ENCODE peak calls at places on chromosomes 7 and 10, in seven cellular contexts. One of them, this sample, is unnamed.

GRCh38 chr10:97475936-97476594 is 22.2 kb downstream of the MMS19 start:
- DNase-seq in mesothelial cell of epicardium: no peak
- DNase-seq in left ventricle myocardium inferior: no peak
- DNase-seq in A549: no peak
- DNase-seq in mucosa of descending colon: no peak
- DNase-seq in endothelial cell of umbilical vein: no peak
- DNase-seq in progenitor cell of endocrine pancreas: no peak
- DNase-seq in this sample: no peak

GRCh38 chr10:84196083-84196482 is 1.7 kb downstream of the CDHR1 start:
- DNase-seq in A549: no peak
- DNase-seq in mesothelial cell of epicardium: no peak
- DNase-seq in mucosa of descending colon: no peak
- DNase-seq in endothelial cell of umbilical vein: no peak
- DNase-seq in progenitor cell of endocrine pancreas: no peak
- DNase-seq in left ventricle myocardium inferior: no peak
- DNase-seq in this sample: no peak

GRCh38 chr7:70775570-70776156 is 356.3 kb upstream of the GALNT17 start:
- DNase-seq in left ventricle myocardium inferior: no peak
- DNase-seq in mesothelial cell of epicardium: no peak
- DNase-seq in A549: peak
- DNase-seq in endothelial cell of umbilical vein: no peak
- DNase-seq in mucosa of descending colon: no peak
- DNase-seq in progenitor cell of endocrine pancreas: no peak
- DNase-seq in this sample: no peak

GRCh38 chr10:118790058-118790457 is 35.3 kb upstream of the CACUL1 start:
- DNase-seq in progenitor cell of endocrine pancreas: no peak
- DNase-seq in mesothelial cell of epicardium: no peak
- DNase-seq in endothelial cell of umbilical vein: no peak
- DNase-seq in mucosa of descending colon: no peak
- DNase-seq in left ventricle myocardium inferior: no peak
- DNase-seq in A549: no peak
- DNase-seq in this sample: no peak

GRCh38 chr7:101782886-101783285 is 34.5 kb upstream of the CUX1 start:
- DNase-seq in progenitor cell of endocrine pancreas: no peak
- DNase-seq in mesothelial cell of epicardium: no peak
- DNase-seq in mucosa of descending colon: no peak
- DNase-seq in endothelial cell of umbilical vein: no peak
- DNase-seq in left ventricle myocardium inferior: no peak
- DNase-seq in A549: no peak
- DNase-seq in this sample: no peak

GRCh38 chr10:49228677-49229076 is 40.5 kb upstream of the TMEM273 start:
- DNase-seq in progenitor cell of endocrine pancreas: no peak
- DNase-seq in A549: no peak
- DNase-seq in endothelial cell of umbilical vein: no peak
- DNase-seq in mesothelial cell of epicardium: no peak
- DNase-seq in mucosa of descending colon: no peak
- DNase-seq in left ventricle myocardium inferior: no peak
- DNase-seq in this sample: no peak

GRCh38 chr7:99616359-99617186 is at the start of gene ZSCAN25:
- DNase-seq in mucosa of descending colon: peak
- DNase-seq in left ventricle myocardium inferior: peak
- DNase-seq in A549: peak
- DNase-seq in mesothelial cell of epicardium: peak
- DNase-seq in progenitor cell of endocrine pancreas: peak
- DNase-seq in endothelial cell of umbilical vein: peak
- DNase-seq in this sample: no peak

GRCh38 chr7:100735730-100736129 is 2.3 kb downstream of the ZAN start:
- DNase-seq in mesothelial cell of epicardium: no peak
- DNase-seq in A549: no peak
- DNase-seq in left ventricle myocardium inferior: no peak
- DNase-seq in mucosa of descending colon: no peak
- DNase-seq in endothelial cell of umbilical vein: no peak
- DNase-seq in progenitor cell of endocrine pancreas: no peak
- DNase-seq in this sample: no peak

GRCh38 chr10:43606323-43607198 is at the start of gene ZNF485:
- DNase-seq in progenitor cell of endocrine pancreas: peak
- DNase-seq in left ventricle myocardium inferior: peak
- DNase-seq in A549: peak
- DNase-seq in endothelial cell of umbilical vein: peak
- DNase-seq in mesothelial cell of epicardium: peak
- DNase-seq in mucosa of descending colon: peak
- DNase-seq in this sample: no peak

GRCh38 chr7:151271699-151272355 is 23.3 kb upstream of the SMARCD3 start:
- DNase-seq in endothelial cell of umbilical vein: no peak
- DNase-seq in left ventricle myocardium inferior: no peak
- DNase-seq in mesothelial cell of epicardium: no peak
- DNase-seq in mucosa of descending colon: no peak
- DNase-seq in progenitor cell of endocrine pancreas: no peak
- DNase-seq in A549: peak
- DNase-seq in this sample: peak

GRCh38 chr7:8365499-8366110 is 67.8 kb upstream of the NXPH1 start:
- DNase-seq in left ventricle myocardium inferior: no peak
- DNase-seq in mucosa of descending colon: no peak
- DNase-seq in A549: peak
- DNase-seq in progenitor cell of endocrine pancreas: no peak
- DNase-seq in mesothelial cell of epicardium: no peak
- DNase-seq in endothelial cell of umbilical vein: no peak
- DNase-seq in this sample: no peak

GRCh38 chr7:95396136-95397032 is at the start of gene PON3:
- DNase-seq in progenitor cell of endocrine pancreas: no peak
- DNase-seq in mesothelial cell of epicardium: no peak
- DNase-seq in endothelial cell of umbilical vein: peak
- DNase-seq in A549: peak
- DNase-seq in left ventricle myocardium inferior: no peak
- DNase-seq in mucosa of descending colon: peak
- DNase-seq in this sample: no peak

GRCh38 chr7:2629740-2630681 is 1.8 kb upstream of the TTYH3 start:
- DNase-seq in endothelial cell of umbilical vein: no peak
- DNase-seq in progenitor cell of endocrine pancreas: no peak
- DNase-seq in A549: peak
- DNase-seq in mucosa of descending colon: peak
- DNase-seq in mesothelial cell of epicardium: no peak
- DNase-seq in left ventricle myocardium inferior: no peak
- DNase-seq in this sample: no peak

GRCh38 chr10:63110940-63111339 is 22.2 kb upstream of the NRBF2 start:
- DNase-seq in progenitor cell of endocrine pancreas: no peak
- DNase-seq in left ventricle myocardium inferior: no peak
- DNase-seq in endothelial cell of umbilical vein: no peak
- DNase-seq in mucosa of descending colon: no peak
- DNase-seq in mesothelial cell of epicardium: no peak
- DNase-seq in A549: no peak
- DNase-seq in this sample: no peak

GRCh38 chr10:100810091-100810834 is 64.9 kb downstream of the PAX2 start:
- DNase-seq in A549: no peak
- DNase-seq in mesothelial cell of epicardium: no peak
- DNase-seq in endothelial cell of umbilical vein: no peak
- DNase-seq in progenitor cell of endocrine pancreas: no peak
- DNase-seq in left ventricle myocardium inferior: no peak
- DNase-seq in mucosa of descending colon: peak
- DNase-seq in this sample: peak

GRCh38 chr7:132436121-132436520 is 140.1 kb downstream of the PLXNA4 start:
- DNase-seq in endothelial cell of umbilical vein: no peak
- DNase-seq in A549: no peak
- DNase-seq in progenitor cell of endocrine pancreas: no peak
- DNase-seq in left ventricle myocardium inferior: no peak
- DNase-seq in mesothelial cell of epicardium: no peak
- DNase-seq in mucosa of descending colon: no peak
- DNase-seq in this sample: no peak

GRCh38 chr7:84704380-84704779 is 482.5 kb downstream of the SEMA3D start:
- DNase-seq in mesothelial cell of epicardium: no peak
- DNase-seq in endothelial cell of umbilical vein: no peak
- DNase-seq in progenitor cell of endocrine pancreas: no peak
- DNase-seq in left ventricle myocardium inferior: no peak
- DNase-seq in A549: peak
- DNase-seq in mucosa of descending colon: no peak
- DNase-seq in this sample: no peak

GRCh38 chr7:18320971-18321567 is 174.5 kb upstream of the HDAC9 start:
- DNase-seq in endothelial cell of umbilical vein: peak
- DNase-seq in A549: peak
- DNase-seq in mesothelial cell of epicardium: no peak
- DNase-seq in progenitor cell of endocrine pancreas: no peak
- DNase-seq in left ventricle myocardium inferior: no peak
- DNase-seq in mucosa of descending colon: no peak
- DNase-seq in this sample: no peak

GRCh38 chr10:3668276-3668960 is 116.6 kb downstream of the KLF6 start:
- DNase-seq in mucosa of descending colon: peak
- DNase-seq in left ventricle myocardium inferior: no peak
- DNase-seq in progenitor cell of endocrine pancreas: no peak
- DNase-seq in mesothelial cell of epicardium: no peak
- DNase-seq in A549: no peak
- DNase-seq in endothelial cell of umbilical vein: no peak
- DNase-seq in this sample: no peak

GRCh38 chr10:59684006-59684405 is 25.6 kb downstream of the SLC16A9 start:
- DNase-seq in A549: no peak
- DNase-seq in progenitor cell of endocrine pancreas: no peak
- DNase-seq in mesothelial cell of epicardium: no peak
- DNase-seq in mucosa of descending colon: no peak
- DNase-seq in endothelial cell of umbilical vein: no peak
- DNase-seq in left ventricle myocardium inferior: no peak
- DNase-seq in this sample: no peak

GRCh38 chr7:123285076-123285700 is 85.4 kb upstream of the SLC13A1 start:
- DNase-seq in left ventricle myocardium inferior: no peak
- DNase-seq in A549: no peak
- DNase-seq in endothelial cell of umbilical vein: no peak
- DNase-seq in mucosa of descending colon: no peak
- DNase-seq in mesothelial cell of epicardium: no peak
- DNase-seq in progenitor cell of endocrine pancreas: no peak
- DNase-seq in this sample: no peak

GRCh38 chr7:120684463-120684862 is 173.5 kb downstream of the TSPAN12 start:
- DNase-seq in mucosa of descending colon: no peak
- DNase-seq in endothelial cell of umbilical vein: no peak
- DNase-seq in progenitor cell of endocrine pancreas: no peak
- DNase-seq in A549: no peak
- DNase-seq in mesothelial cell of epicardium: no peak
- DNase-seq in left ventricle myocardium inferior: no peak
- DNase-seq in this sample: no peak

GRCh38 chr10:47042815-47043750 is 131.9 kb downstream of the PTPN20 start:
- DNase-seq in progenitor cell of endocrine pancreas: no peak
- DNase-seq in endothelial cell of umbilical vein: no peak
- DNase-seq in A549: no peak
- DNase-seq in mesothelial cell of epicardium: no peak
- DNase-seq in mucosa of descending colon: no peak
- DNase-seq in left ventricle myocardium inferior: no peak
- DNase-seq in this sample: peak

GRCh38 chr7:3149961-3150516 is 106.4 kb upstream of the CARD11 start:
- DNase-seq in endothelial cell of umbilical vein: no peak
- DNase-seq in mesothelial cell of epicardium: no peak
- DNase-seq in progenitor cell of endocrine pancreas: no peak
- DNase-seq in A549: no peak
- DNase-seq in left ventricle myocardium inferior: no peak
- DNase-seq in mucosa of descending colon: no peak
- DNase-seq in this sample: no peak

DNA sequence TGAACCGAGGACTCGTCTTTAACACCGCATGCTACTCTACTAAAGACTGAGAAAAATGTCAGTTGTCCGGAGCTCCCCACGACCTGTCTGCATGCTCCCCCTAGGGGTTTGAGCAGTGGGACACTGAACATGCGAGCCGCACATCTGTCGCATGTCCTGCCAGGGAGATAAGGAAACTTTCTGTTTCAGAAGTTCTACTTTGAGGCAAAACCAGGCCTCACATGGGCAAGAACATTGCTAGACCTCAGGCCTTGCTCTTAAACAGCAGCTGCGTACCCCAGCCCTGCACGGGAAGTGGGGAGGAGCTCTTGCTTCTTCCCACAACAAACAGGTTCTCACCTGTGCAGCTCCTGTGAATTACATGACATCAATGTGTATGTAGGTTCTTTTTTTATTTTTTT is 30.3 kb upstream of the HERPUD2 start:
- DNase-seq in progenitor cell of endocrine pancreas: no peak
- DNase-seq in mucosa of descending colon: peak
- DNase-seq in A549: no peak
- DNase-seq in left ventricle myocardium inferior: no peak
- DNase-seq in endothelial cell of umbilical vein: no peak
- DNase-seq in mesothelial cell of epicardium: no peak
- DNase-seq in this sample: no peak
- TF ChIP-seq CTCF in progenitor cell of endocrine pancreas: no peak
- TF ChIP-seq CTCF in mucosa of descending colon: no peak
- TF ChIP-seq CTCF in A549: no peak
- TF ChIP-seq CTCF in left ventricle myocardium inferior: no peak
- TF ChIP-seq CTCF in endothelial cell of umbilical vein: no peak
- TF ChIP-seq CTCF in mesothelial cell of epicardium: no peak
- TF ChIP-seq CTCF in this sample: no peak

DNA sequence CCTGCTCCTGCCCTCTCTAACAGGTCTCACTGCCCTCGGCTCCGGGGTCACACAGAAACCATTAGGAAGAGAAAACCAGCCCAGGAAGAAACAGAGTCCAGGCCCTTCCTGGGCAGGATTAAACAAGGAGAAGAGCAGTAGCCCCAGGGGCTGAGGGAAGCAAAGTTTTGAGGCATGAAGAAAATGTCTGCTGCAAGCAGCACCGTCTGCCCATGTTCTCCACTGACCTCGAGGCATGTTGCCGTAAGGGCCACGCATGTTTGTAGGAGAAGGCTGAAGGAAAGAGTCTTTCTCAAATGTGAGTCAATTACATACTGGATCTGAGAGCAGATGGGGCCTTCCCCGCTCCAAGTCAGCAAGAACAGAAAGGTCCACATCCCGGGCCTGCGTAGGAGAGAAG is 4.2 kb downstream of the ZNF746 start:
- DNase-seq in endothelial cell of umbilical vein: no peak
- DNase-seq in mesothelial cell of epicardium: no peak
- DNase-seq in left ventricle myocardium inferior: no peak
- DNase-seq in A549: no peak
- DNase-seq in progenitor cell of endocrine pancreas: no peak
- DNase-seq in mucosa of descending colon: no peak
- DNase-seq in this sample: no peak
- TF ChIP-seq CTCF in endothelial cell of umbilical vein: no peak
- TF ChIP-seq CTCF in mesothelial cell of epicardium: no peak
- TF ChIP-seq CTCF in left ventricle myocardium inferior: no peak
- TF ChIP-seq CTCF in A549: no peak
- TF ChIP-seq CTCF in progenitor cell of endocrine pancreas: no peak
- TF ChIP-seq CTCF in mucosa of descending colon: no peak
- TF ChIP-seq CTCF in this sample: no peak

DNA sequence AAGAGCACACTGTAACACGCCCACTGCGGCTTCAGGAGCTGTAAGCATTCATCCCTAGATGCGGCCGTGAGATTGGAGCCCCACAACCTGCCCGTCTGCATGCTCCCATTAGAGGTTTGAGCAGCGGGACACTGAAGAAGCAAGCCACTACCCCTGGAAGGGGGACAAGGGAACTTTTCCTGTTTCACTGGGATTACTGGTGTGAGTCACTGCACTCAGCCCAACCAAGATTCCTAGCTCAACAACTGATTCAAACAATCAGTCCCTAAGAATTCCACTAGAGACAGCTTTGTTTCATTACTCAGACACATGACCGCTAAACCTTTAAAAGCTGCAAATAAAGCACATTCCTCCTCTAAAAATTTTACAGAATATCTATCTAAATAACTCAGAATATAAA is 69.8 kb downstream of the ORC5 start:
- DNase-seq in mucosa of descending colon: no peak
- DNase-seq in endothelial cell of umbilical vein: peak
- DNase-seq in A549: no peak
- DNase-seq in left ventricle myocardium inferior: no peak
- DNase-seq in mesothelial cell of epicardium: no peak
- DNase-seq in progenitor cell of endocrine pancreas: no peak
- DNase-seq in this sample: no peak
- TF ChIP-seq CTCF in mucosa of descending colon: no peak
- TF ChIP-seq CTCF in endothelial cell of umbilical vein: no peak
- TF ChIP-seq CTCF in A549: no peak
- TF ChIP-seq CTCF in left ventricle myocardium inferior: no peak
- TF ChIP-seq CTCF in mesothelial cell of epicardium: no peak
- TF ChIP-seq CTCF in progenitor cell of endocrine pancreas: no peak
- TF ChIP-seq CTCF in this sample: peak

GRCh38 chr7:74183653-74184450 is 9.7 kb downstream of the EIF4H start:
- DNase-seq in endothelial cell of umbilical vein: peak
- DNase-seq in A549: peak
- DNase-seq in mucosa of descending colon: no peak
- DNase-seq in mesothelial cell of epicardium: no peak
- DNase-seq in left ventricle myocardium inferior: no peak
- DNase-seq in progenitor cell of endocrine pancreas: no peak
- DNase-seq in this sample: no peak
- TF ChIP-seq CTCF in endothelial cell of umbilical vein: peak
- TF ChIP-seq CTCF in A549: peak
- TF ChIP-seq CTCF in mucosa of descending colon: no peak
- TF ChIP-seq CTCF in mesothelial cell of epicardium: no peak
- TF ChIP-seq CTCF in left ventricle myocardium inferior: no peak
- TF ChIP-seq CTCF in progenitor cell of endocrine pancreas: peak
- TF ChIP-seq CTCF in this sample: peak